ENCODE peak calls at places on chromosomes 2 and 18, in eight cellular contexts. W, D, U, B, G, R, L and V are unnamed samples.

GRCh38 chr2:45771251-45771650 is 119.8 kb downstream of the PRKCE start:
- DNase-seq in W (peak; percentile 47), D (peak; percentile 21), U (no peak), B (no peak), G (no peak), R (peak; percentile 60), L (peak; percentile 60), V (no peak)

GRCh38 chr18:2240311-2240705 is 331.0 kb downstream of the METTL4 start:
- DNase-seq in W (no peak), D (no peak), U (peak; percentile 7), B (no peak), G (no peak), R (no peak), L (no peak), V (no peak)

GRCh38 chr2:213958086-213958485 is 452.8 kb upstream of the VWC2L start:
- DNase-seq in W (no peak), D (no peak), U (no peak), B (no peak), G (no peak), R (no peak), L (no peak), V (peak; percentile 80)

GRCh38 chr18:58862851-58863538 is 1.7 kb upstream of the ZNF532 start:
- DNase-seq in W (no peak), D (peak; percentile 56), U (no peak), B (peak; percentile 76), G (no peak), R (peak; percentile 68), L (no peak), V (peak; percentile 43)

GRCh38 chr18:58592223-58593214 is 36.4 kb downstream of the ALPK2 start:
- DNase-seq in W (no peak), D (no peak), U (no peak), B (no peak), G (no peak), R (no peak), L (no peak), V (peak; percentile 11)

GRCh38 chr2:230202430-230203109 is 17.2 kb downstream of the SP110 start:
- DNase-seq in W (no peak), D (no peak), U (no peak), B (peak; percentile 56), G (no peak), R (no peak), L (no peak), V (no peak)

GRCh38 chr2:233460726-233461431 is 105.7 kb downstream of the USP40 start:
- DNase-seq in W (peak; percentile 49), D (no peak), U (no peak), B (no peak), G (no peak), R (peak; percentile 92), L (no peak), V (no peak)

GRCh38 chr2:157672129-157672528 is 43.5 kb upstream of the ACVR1C start:
- DNase-seq in W (no peak), D (peak; percentile 2), U (no peak), B (no peak), G (no peak), R (no peak), L (no peak), V (peak; percentile 83)